ENCODE peak calls at places on chromosomes 5 and 9, in seven cellular contexts. Y is activated T-helper 9 cell treated with anti-CD3 and anti-CD28 coated beads, Interleukin-2, amount 50 U/mL, for 16 hours; I is spleen; J is GM12892; A is HEK293T; H is lower leg skin; D is iris pigment epithelial cell. U is an unnamed sample.

GRCh38 chr9:26723486-26723885 is 169.1 kb downstream of the CAAP1 start:
- DNase-seq in Y (no peak), I (no peak), J (no peak), A (peak), H (no peak), D (peak), U (peak)

GRCh38 chr9:109381011-109381729 is 60.3 kb upstream of the EPB41L4B start:
- DNase-seq in Y (no peak), I (no peak), J (peak), A (no peak), H (no peak), D (peak), U (no peak)

GRCh38 chr9:101376117-101376866 is 8.5 kb downstream of the BAAT start:
- DNase-seq in Y (no peak), I (no peak), J (no peak), A (no peak), H (no peak), D (peak), U (no peak)

GRCh38 chr5:160835818-160836528 is 16.0 kb downstream of the ATP10B start:
- DNase-seq in Y (no peak), I (no peak), J (no peak), A (no peak), H (no peak), D (no peak), U (no peak)

GRCh38 chr9:107809859-107810492 is 320.4 kb upstream of the KLF4 start:
- DNase-seq in Y (no peak), I (no peak), J (no peak), A (no peak), H (no peak), D (peak), U (no peak)

GRCh38 chr9:110526426-110526825 is 53.1 kb downstream of the SVEP1 start:
- DNase-seq in Y (no peak), I (no peak), J (no peak), A (no peak), H (no peak), D (peak), U (no peak)

GRCh38 chr5:146111409-146111808 is 6.0 kb upstream of the PLAC8L1 start:
- DNase-seq in Y (no peak), I (no peak), J (no peak), A (no peak), H (no peak), D (no peak), U (no peak)

GRCh38 chr5:141713616-141714309 is 31.7 kb upstream of the ARAP3 start:
- DNase-seq in Y (no peak), I (no peak), J (no peak), A (no peak), H (no peak), D (peak), U (no peak)

GRCh38 chr5:10351199-10351881 is 2.2 kb upstream of the MARCHF6 start:
- DNase-seq in Y (no peak), I (no peak), J (no peak), A (no peak), H (no peak), D (peak), U (no peak)

U was measured in HuH-7.5.